ENCODE peak calls at places on chromosomes 7 and 10, in nine cellular contexts. C is body of pancreas; T is PC-9; P is gastrocnemius medialis; D is spleen; Y is heart left ventricle; K is HepG2; B is lower lobe of right lung; R is CD8-positive, alpha-beta T cell. L is an unnamed sample. For H3K4me1, the result is how much of the 10 kb centered on the place peaks cover.

GRCh38 chr7:42125321-42125720 is 111.7 kb downstream of the GLI3 start:
- DNase-seq in B (no peak), R (no peak), T (no peak), P (no peak), C (no peak), Y (no peak), K (no peak), D (no peak), L (no peak)

GRCh38 chr10:13956826-13957225 is 370.1 kb downstream of the PRPF18 start:
- DNase-seq in Y (peak), R (no peak), P (peak), K (peak), T (no peak), B (no peak), C (peak), D (no peak), L (peak)

GRCh38 chr10:24947304-24948097 is 4.9 kb downstream of the PRTFDC1 start:
- DNase-seq in T (no peak), B (no peak), K (no peak), D (no peak), P (no peak), Y (no peak), R (no peak), C (no peak), L (no peak)

GRCh38 chr7:159031135-159031701 is 113.4 kb downstream of the VIPR2 start:
- DNase-seq in B (no peak), P (no peak), T (no peak), Y (peak), R (no peak), C (peak), K (no peak), D (peak), L (no peak)

GRCh38 chr10:113381906-113382562 is 170.8 kb upstream of the HABP2 start:
- DNase-seq in T (no peak), K (no peak), B (no peak), C (no peak), Y (peak), R (peak), D (no peak), P (no peak), L (no peak)

GRCh38 chr7:115825736-115826135 is 204.8 kb downstream of the TFEC start:
- DNase-seq in P (no peak), D (no peak), K (no peak), C (no peak), B (no peak), T (no peak), R (no peak), Y (no peak), L (no peak)

GRCh38 chr7:55148571-55148970 is 129.8 kb downstream of the EGFR start:
- DNase-seq in B (no peak), R (no peak), P (no peak), T (no peak), C (no peak), K (no peak), D (no peak), Y (no peak), L (no peak)

GRCh38 chr10:22893776-22894175 is 34.1 kb upstream of the ARMC3 start:
- DNase-seq in R (no peak), B (no peak), C (no peak), Y (no peak), K (no peak), P (no peak), D (no peak), T (no peak), L (no peak)

GRCh38 chr10:68666280-68666760 is 54.7 kb upstream of the CCAR1 start:
- DNase-seq in R (no peak), C (no peak), T (peak), B (no peak), D (no peak), P (no peak), K (no peak), Y (no peak), L (no peak)

DNA sequence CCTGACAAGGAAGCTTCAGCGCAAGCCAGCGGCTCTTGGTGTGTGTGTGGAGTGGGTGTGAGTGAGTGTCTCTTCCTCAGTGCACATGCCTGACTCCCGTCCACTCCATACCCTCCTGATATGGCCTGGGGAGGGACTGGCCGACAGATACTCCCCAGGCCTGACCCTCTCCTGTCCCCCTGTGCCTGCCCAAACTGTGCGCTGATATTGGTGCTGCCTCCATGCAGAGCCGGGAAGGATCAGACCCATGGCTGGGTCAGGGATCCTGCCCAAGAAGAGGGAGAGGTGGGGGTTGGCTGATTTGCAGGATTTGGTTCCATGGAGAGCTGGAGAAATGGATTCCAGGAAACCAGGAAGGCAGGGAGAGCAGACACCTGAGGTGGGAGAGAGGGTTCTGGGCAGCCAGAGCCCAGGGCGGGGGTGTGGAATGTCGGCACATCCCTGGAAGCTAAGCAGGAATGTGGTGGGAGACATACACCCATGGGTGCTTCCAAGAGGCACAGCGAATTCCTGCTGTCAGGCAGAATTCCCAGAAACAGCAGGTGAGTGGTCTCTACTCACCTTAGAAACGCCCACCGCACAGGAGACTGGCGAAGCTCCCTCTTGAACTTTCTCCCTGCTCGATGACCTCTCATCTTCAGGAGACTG is 6.3 kb downstream of the CALML5 start:
- DNase-seq in B (no peak), R (no peak), K (no peak), C (peak), P (no peak), Y (no peak), D (no peak), T (no peak), L (no peak)
- H3K27ac ChIP-seq in B (peak), R (no peak), K (no peak), C (no peak), P (no peak), Y (no peak), D (no peak), T (peak), L (no peak)

GRCh38 chr7:5216931-5217330 is 26.9 kb downstream of the WIPI2 start:
- DNase-seq in K (no peak), Y (no peak), C (no peak), T (no peak), P (no peak), R (no peak), B (no peak), D (peak), L (no peak)

GRCh38 chr7:5217396-5217795 is 27.4 kb downstream of the WIPI2 start:
- DNase-seq in D (peak), K (no peak), B (no peak), C (peak), R (no peak), P (no peak), Y (no peak), T (no peak), L (no peak)

GRCh38 chr7:5217851-5218331 is 27.9 kb downstream of the WIPI2 start:
- DNase-seq in B (peak), R (no peak), D (peak), K (no peak), P (no peak), T (no peak), Y (no peak), C (no peak), L (no peak)

GRCh38 chr7:5215313-5215712 is 25.3 kb downstream of the WIPI2 start:
- DNase-seq in P (no peak), Y (no peak), D (peak), T (no peak), C (no peak), B (no peak), R (no peak), K (no peak), L (no peak)

DNA sequence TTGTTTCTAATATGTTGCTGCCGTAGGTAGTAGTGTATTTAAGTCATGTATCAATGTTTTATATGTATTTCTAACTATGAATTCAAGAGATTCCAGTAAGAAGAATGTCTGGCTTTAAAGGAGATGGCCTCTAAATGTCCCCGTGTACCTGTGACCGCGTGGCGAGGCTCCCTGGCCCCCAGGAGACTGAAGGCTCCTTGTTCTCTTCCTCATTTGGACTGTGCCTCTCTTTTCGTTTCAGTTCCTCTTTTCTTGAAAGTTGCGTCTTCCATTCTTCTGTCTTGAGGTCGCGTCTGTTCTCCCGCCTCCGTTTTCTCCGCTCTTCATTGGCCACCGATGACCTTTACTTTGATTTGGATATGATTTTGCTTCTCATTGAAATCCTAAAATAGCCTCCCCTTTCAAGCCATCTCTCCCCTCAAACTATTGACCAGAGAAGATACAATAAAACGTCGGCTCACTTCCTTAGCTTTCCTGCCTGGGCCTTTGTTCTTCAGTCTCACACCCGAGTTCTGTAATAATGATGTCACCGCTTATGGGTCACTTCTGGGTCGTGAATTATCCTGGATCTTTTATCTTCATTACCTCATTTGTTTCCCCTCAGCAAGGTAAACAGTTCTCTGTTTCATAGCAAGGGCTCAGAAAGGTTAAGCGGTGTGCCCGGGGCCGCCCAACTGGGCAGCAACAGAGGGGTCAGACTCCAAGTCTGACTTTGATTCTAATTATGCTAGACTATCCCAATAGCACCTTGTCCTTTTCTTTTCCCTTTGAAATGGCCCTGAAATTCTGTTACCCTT is 28.7 kb downstream of the WIPI2 start:
- DNase-seq in K (no peak), B (peak), T (no peak), P (no peak), C (peak), R (no peak), Y (no peak), D (peak), L (no peak)
- TF ChIP-seq CTCF in K (no peak), B (no peak), T (no peak), P (no peak), C (no peak), R (no peak), Y (no peak), D (no peak), L (no peak)

DNA sequence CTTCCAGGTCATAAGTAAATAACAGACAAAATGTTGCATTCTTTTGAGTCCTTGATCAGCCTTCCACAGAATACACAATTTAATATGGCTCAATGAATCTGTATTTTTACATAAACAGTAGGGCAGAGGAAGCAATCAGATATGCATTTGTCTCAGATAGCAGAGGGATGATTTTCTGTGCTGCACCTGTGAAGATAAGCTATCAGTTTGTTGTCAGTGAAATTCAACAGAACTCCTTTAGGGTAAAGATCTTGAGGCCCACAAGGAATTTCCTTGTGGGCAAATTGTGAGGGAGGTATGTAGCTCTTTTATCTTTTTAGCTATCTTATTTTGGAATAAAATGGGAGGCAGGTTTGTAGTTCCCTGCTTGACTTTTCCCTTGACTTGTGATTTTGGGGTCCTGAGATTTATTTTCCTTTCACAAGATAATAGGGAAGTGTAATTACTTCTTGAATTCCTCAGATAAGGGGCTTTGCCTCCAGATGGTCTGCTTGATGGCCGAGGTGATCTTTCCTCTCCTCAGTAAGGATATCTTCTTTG is 60.8 kb upstream of the CYP2C18 start:
- DNase-seq in P (no peak), T (no peak), D (no peak), B (no peak), R (no peak), K (no peak), Y (no peak), C (no peak), L (no peak)
- H3K4me1 ChIP-seq in P (under half), T (under half), D (under half), B (under half), R (under half), K (under half), Y (under half), C (under half), L (under half)

DNA sequence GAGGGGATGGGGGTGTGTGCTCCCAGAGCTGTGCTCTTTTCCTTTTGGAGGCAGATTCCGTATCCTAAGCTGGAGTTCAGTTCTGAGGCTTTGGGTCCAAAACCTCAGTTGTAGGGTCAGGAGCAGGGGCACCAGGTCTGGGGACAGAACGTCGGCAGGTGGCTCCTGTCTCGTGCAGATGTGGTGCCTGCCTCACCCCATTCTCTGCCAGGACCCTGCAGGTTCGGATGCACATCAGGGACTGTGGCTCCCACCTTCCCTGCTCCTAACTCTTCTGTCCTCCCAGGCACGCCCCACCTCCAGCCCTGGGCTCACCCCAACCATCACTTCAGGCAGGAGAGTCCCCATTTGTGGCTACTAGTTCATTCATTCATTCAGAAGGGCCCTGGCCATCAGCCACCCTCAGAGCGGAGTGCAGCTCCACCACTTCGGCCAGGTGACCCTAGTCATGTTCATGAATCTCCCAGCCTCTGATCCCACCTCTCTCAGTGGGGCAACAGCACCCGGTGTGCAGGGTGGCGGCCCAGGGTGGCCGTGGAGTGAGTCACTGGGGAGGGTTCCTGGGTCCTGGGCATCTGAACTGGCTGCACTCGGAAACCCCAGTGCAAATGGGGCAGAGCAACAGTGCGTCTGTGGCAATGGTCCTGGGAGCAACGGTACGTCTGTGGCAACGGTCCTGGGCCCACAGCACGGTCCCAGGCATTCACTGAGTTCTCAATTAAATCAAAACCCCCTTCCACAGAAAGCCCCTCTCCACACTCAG is 100.8 kb upstream of the FAM20C start:
- DNase-seq in Y (no peak), D (no peak), B (no peak), T (no peak), P (no peak), C (no peak), K (no peak), R (no peak), L (no peak)
- H3K27ac ChIP-seq in Y (no peak), D (no peak), B (no peak), T (no peak), P (no peak), C (no peak), K (no peak), R (no peak), L (no peak)

GRCh38 chr7:129370812-129371211 is 63.4 kb upstream of the STRIP2 start:
- DNase-seq in B (no peak), Y (no peak), D (no peak), R (no peak), C (no peak), T (no peak), P (no peak), K (no peak), L (no peak)
- TF ChIP-seq CTCF in B (no peak), Y (no peak), D (no peak), R (no peak), C (no peak), T (no peak), P (no peak), K (no peak), L (no peak)